ENCODE peak calls at places on chromosomes 12 and 14, in four cellular contexts. C, Q, T and H are unnamed samples.

GRCh38 chr12:8493084-8493483 is 20.2 kb upstream of the CLEC4D start:
- DNase-seq in C (peak; percentile 17), Q (no peak), T (no peak), H (peak; percentile 75)

GRCh38 chr12:43245947-43246346 is 306.1 kb downstream of the ADAMTS20 start:
- DNase-seq in C (no peak), Q (no peak), T (no peak), H (no peak)

GRCh38 chr14:24978862-24979724 is 70.9 kb downstream of the STXBP6 start:
- DNase-seq in C (no peak), Q (peak; percentile 60), T (peak; percentile 52), H (no peak)

GRCh38 chr14:65961004-65961403 is 525.2 kb upstream of the CCDC196 start:
- DNase-seq in C (peak; percentile 27), Q (no peak), T (peak; percentile 83), H (peak; percentile 26)

GRCh38 chr12:109464642-109465351 is 12.3 kb downstream of the KCTD10 start:
- DNase-seq in C (no peak), Q (no peak), T (no peak), H (no peak)

GRCh38 chr12:120684523-120684932 is 2.4 kb upstream of the MLEC start:
- DNase-seq in C (no peak), Q (no peak), T (no peak), H (peak; percentile 65)

GRCh38 chr12:6778571-6779550 is 6.5 kb downstream of the LAG3 start:
- DNase-seq in C (peak; percentile 83), Q (peak; percentile 96), T (peak; percentile 96), H (peak; percentile 57)

GRCh38 chr12:10097521-10097920 is 1.3 kb downstream of the CLEC1A start:
- DNase-seq in C (no peak), Q (no peak), T (no peak), H (no peak)

GRCh38 chr12:100672075-100672592 is 98.7 kb downstream of the GAS2L3 start:
- DNase-seq in C (no peak), Q (no peak), T (peak; percentile 75), H (peak; percentile 5)

GRCh38 chr14:67942311-67942710 is 122.7 kb downstream of the RAD51B start:
- DNase-seq in C (no peak), Q (no peak), T (no peak), H (no peak)

GRCh38 chr12:120902846-120903381 is 1.2 kb downstream of the SPPL3 start:
- DNase-seq in C (no peak), Q (no peak), T (no peak), H (no peak)

GRCh38 chr12:55063291-55063690 is 43.5 kb downstream of the NEUROD4 start:
- DNase-seq in C (no peak), Q (no peak), T (no peak), H (no peak)

GRCh38 chr12:70609739-70610491 is 27.3 kb downstream of the PTPRB start:
- DNase-seq in C (no peak), Q (peak; percentile 60), T (peak; percentile 51), H (no peak)

GRCh38 chr14:72201645-72202044 is 269.4 kb downstream of the RGS6 start:
- DNase-seq in C (no peak), Q (no peak), T (no peak), H (no peak)

GRCh38 chr12:101414533-101415119 is 7.1 kb upstream of the ARL1 start:
- DNase-seq in C (no peak), Q (peak; percentile 83), T (peak; percentile 67), H (no peak)

GRCh38 chr14:74571901-74572828 is 39.9 kb downstream of the LTBP2 start:
- DNase-seq in C (no peak), Q (peak; percentile 75), T (no peak), H (no peak)

GRCh38 chr14:81269100-81269978 is 48.6 kb upstream of the GTF2A1 start:
- DNase-seq in C (no peak), Q (peak; percentile 74), T (peak; percentile 85), H (peak; percentile 24)

GRCh38 chr12:95621725-95622124 is 70.4 kb upstream of the USP44 start:
- DNase-seq in C (no peak), Q (no peak), T (no peak), H (no peak)

GRCh38 chr14:59377991-59378720 is 87.0 kb downstream of the GPR135 start:
- DNase-seq in C (no peak), Q (no peak), T (no peak), H (no peak)

GRCh38 chr12:60035835-60036234 is 440.0 kb downstream of the SLC16A7 start:
- DNase-seq in C (no peak), Q (no peak), T (no peak), H (no peak)

GRCh38 chr12:43402431-43402830 is 149.6 kb downstream of the ADAMTS20 start:
- DNase-seq in C (no peak), Q (no peak), T (no peak), H (no peak)

GRCh38 chr14:63897706-63898105 is 44.9 kb downstream of the SYNE2 start:
- DNase-seq in C (no peak), Q (no peak), T (no peak), H (no peak)

GRCh38 chr14:54700717-54701116 is 133.8 kb downstream of the SAMD4A start:
- DNase-seq in C (no peak), Q (no peak), T (no peak), H (no peak)

GRCh38 chr12:7542813-7543212 is 39.2 kb upstream of the CD163 start:
- DNase-seq in C (no peak), Q (no peak), T (no peak), H (no peak)

GRCh38 chr14:24310666-24311604 is at the start of gene LTB4R:
- DNase-seq in C (peak; percentile 55), Q (no peak), T (no peak), H (peak; percentile 26)

GRCh38 chr14:67837011-67837624 is 17.5 kb downstream of the RAD51B start:
- DNase-seq in C (peak; percentile 42), Q (peak; percentile 69), T (peak; percentile 77), H (peak; percentile 47)

GRCh38 chr12:25783566-25783965 is 174.9 kb upstream of the RASSF8 start:
- DNase-seq in C (no peak), Q (no peak), T (no peak), H (no peak)

GRCh38 chr14:23445773-23446172 is 10.3 kb upstream of the MYH7 start:
- DNase-seq in C (no peak), Q (no peak), T (no peak), H (no peak)